ENCODE peak calls at places on chromosomes 16 and 17, in seven cellular contexts. K is activated CD8-positive, alpha-beta memory T cell treated with anti-CD3 and anti-CD28 coated beads, Interleukin-2, amount 50 U/mL, for 48 hours; M is hepatic stellate cell; N is KBM-7; W is RCC 7860; C is activated CD4-positive, alpha-beta T cell treated with anti-CD3 and anti-CD28 coated beads for 4 hours; B is CD8-positive, alpha-beta T cell. F is an unnamed sample.

GRCh38 chr16:58652741-58653140 is 23.1 kb upstream of the CNOT1 start:
- DNase-seq in C (no peak), N (no peak), K (no peak), M (no peak), B (no peak), W (no peak), F (no peak)

GRCh38 chr17:66661411-66661843 is 173.5 kb upstream of the CACNG5 start:
- DNase-seq in K (no peak), W (peak), B (no peak), C (no peak), N (peak), M (no peak), F (no peak)

GRCh38 chr17:64250211-64250835 is 12.7 kb downstream of the TEX2 start:
- DNase-seq in M (no peak), W (no peak), C (no peak), B (no peak), K (no peak), N (no peak), F (no peak)

GRCh38 chr17:9924735-9925191 is 19.7 kb upstream of the RCVRN start:
- DNase-seq in C (no peak), B (no peak), W (peak), M (peak), K (no peak), N (peak), F (peak)

GRCh38 chr16:80526418-80527061 is 14.3 kb upstream of the DYNLRB2 start:
- DNase-seq in W (peak), K (no peak), B (peak), C (peak), N (peak), M (peak), F (peak)

GRCh38 chr16:30142672-30143346 is 19.8 kb upstream of the MAPK3 start:
- DNase-seq in K (no peak), W (no peak), M (no peak), N (peak), C (peak), B (peak), F (no peak)

GRCh38 chr16:64469906-64470702 is 651.8 kb downstream of the CDH11 start:
- DNase-seq in W (no peak), N (no peak), B (no peak), C (no peak), M (no peak), K (no peak), F (no peak)

GRCh38 chr16:51556694-51557327 is 405.7 kb upstream of the SALL1 start:
- DNase-seq in N (no peak), C (no peak), B (no peak), W (peak), M (no peak), K (no peak), F (no peak)

GRCh38 chr16:61957075-61957474 is 79.2 kb downstream of the CDH8 start:
- DNase-seq in N (no peak), M (no peak), C (no peak), W (no peak), K (no peak), B (no peak), F (no peak)

GRCh38 chr17:79042421-79043190 is 18.6 kb downstream of the C1QTNF1 start:
- DNase-seq in C (peak), M (peak), N (peak), B (peak), W (peak), K (peak), F (peak)

GRCh38 chr16:59686405-59686804 is 952.3 kb upstream of the GOT2 start:
- DNase-seq in N (no peak), C (no peak), W (no peak), M (no peak), K (no peak), B (no peak), F (no peak)

GRCh38 chr17:78086740-78087139 is 41.8 kb downstream of the TMC6 start:
- DNase-seq in N (no peak), C (no peak), M (no peak), B (no peak), W (no peak), K (no peak), F (no peak)

GRCh38 chr16:20952144-20952797 is 51.7 kb downstream of the LYRM1 start:
- DNase-seq in K (no peak), B (no peak), N (no peak), W (no peak), M (no peak), C (no peak), F (no peak)

GRCh38 chr17:3471599-3471998 is at the start of gene SPATA22:
- DNase-seq in M (no peak), W (no peak), C (no peak), B (no peak), N (no peak), K (no peak), F (no peak)

GRCh38 chr16:5025171-5025632 is 8.5 kb downstream of the NAGPA start:
- DNase-seq in N (peak), M (no peak), B (no peak), W (no peak), K (no peak), C (no peak), F (no peak)

GRCh38 chr17:50863221-50863843 is 2.8 kb downstream of the TOB1 start:
- DNase-seq in W (no peak), M (no peak), K (no peak), B (no peak), C (peak), N (peak), F (no peak)

GRCh38 chr17:18257268-18257681 is 1.3 kb downstream of the FLII start:
- DNase-seq in N (no peak), K (no peak), W (peak), M (peak), C (no peak), B (no peak), F (no peak)

GRCh38 chr16:1135459-1135825 is 17.5 kb upstream of the CACNA1H start:
- DNase-seq in K (no peak), C (no peak), N (no peak), M (no peak), B (no peak), W (no peak), F (no peak)

GRCh38 chr16:66502020-66502913 is 47.7 kb downstream of the TK2 start:
- DNase-seq in K (no peak), N (no peak), B (no peak), M (no peak), C (no peak), W (no peak), F (no peak)

GRCh38 chr17:29645516-29646051 is 22.9 kb upstream of the CORO6 start:
- DNase-seq in K (no peak), M (no peak), W (no peak), N (no peak), C (no peak), B (no peak), F (no peak)

GRCh38 chr17:41967141-41967920 is 736 bp downstream of the CNP start:
- DNase-seq in C (peak), K (peak), M (no peak), B (peak), N (no peak), W (no peak), F (peak)

GRCh38 chr16:85323961-85324253 is 211.6 kb upstream of the CIBAR2 start:
- DNase-seq in M (no peak), N (no peak), K (no peak), C (no peak), B (no peak), W (no peak), F (no peak)

GRCh38 chr17:7213895-7214299 is 5.7 kb downstream of the DLG4 start:
- DNase-seq in B (no peak), N (peak), K (no peak), M (peak), C (no peak), W (peak), F (peak)

GRCh38 chr17:48522031-48522593 is 8.7 kb downstream of the HOXB1 start:
- DNase-seq in B (no peak), K (no peak), W (peak), N (no peak), M (peak), C (no peak), F (no peak)

GRCh38 chr17:72470338-72471133 is 349.7 kb downstream of the SOX9 start:
- DNase-seq in K (no peak), B (no peak), C (no peak), M (no peak), N (no peak), W (no peak), F (no peak)

GRCh38 chr17:1555618-1556471 is 6.7 kb downstream of the PITPNA start:
- DNase-seq in N (peak), K (no peak), M (no peak), B (no peak), W (no peak), C (no peak), F (no peak)

GRCh38 chr17:31391496-31391949 is at the start of gene RAB11FIP4:
- DNase-seq in B (no peak), C (no peak), N (no peak), W (no peak), M (no peak), K (peak), F (no peak)

GRCh38 chr17:68143425-68143824 is 104.4 kb upstream of the AMZ2 start:
- DNase-seq in C (no peak), M (no peak), N (no peak), B (no peak), K (no peak), W (no peak), F (no peak)

GRCh38 chr16:20898938-20899502 is 1.1 kb downstream of the DCUN1D3 start:
- DNase-seq in C (no peak), N (no peak), K (no peak), W (peak), B (no peak), M (peak), F (no peak)

F was measured in Jurkat, Clone E6-1.